ENCODE peak calls at places on chromosomes 16 and 17, in eight cellular contexts. T, R, O, G, N, X, B and H are unnamed samples.

GRCh38 chr17:67403483-67403882 is 26.4 kb downstream of the PITPNC1 start:
- DNase-seq in T (no peak), R (no peak), O (no peak), G (no peak), N (no peak), X (no peak), B (no peak), H (no peak)

GRCh38 chr16:1311212-1311737 is 1.8 kb downstream of the UBE2I start:
- DNase-seq in T (no peak), R (no peak), O (peak), G (no peak), N (no peak), X (no peak), B (no peak), H (no peak)

GRCh38 chr17:14197582-14197981 is 39.1 kb downstream of the CDRT15 start:
- DNase-seq in T (no peak), R (no peak), O (no peak), G (no peak), N (no peak), X (no peak), B (no peak), H (no peak)

GRCh38 chr17:32486701-32487459 is at the start of gene CDK5R1:
- DNase-seq in T (no peak), R (peak), O (peak), G (peak), N (peak), X (no peak), B (no peak), H (peak)

GRCh38 chr17:10789694-10790271 is 14.1 kb downstream of the TMEM238L start:
- DNase-seq in T (peak), R (no peak), O (no peak), G (no peak), N (no peak), X (no peak), B (no peak), H (no peak)

GRCh38 chr16:19011169-19011731 is 27.5 kb downstream of the TMC7 start:
- DNase-seq in T (no peak), R (no peak), O (no peak), G (no peak), N (no peak), X (no peak), B (no peak), H (no peak)

GRCh38 chr17:65886240-65886639 is 305.7 kb downstream of the CEP112 start:
- DNase-seq in T (no peak), R (no peak), O (no peak), G (no peak), N (no peak), X (peak), B (no peak), H (no peak)

GRCh38 chr16:84885024-84885910 is 65.5 kb downstream of the CRISPLD2 start:
- DNase-seq in T (no peak), R (no peak), O (peak), G (no peak), N (no peak), X (no peak), B (peak), H (no peak)

GRCh38 chr17:48139948-48140347 is 32.4 kb downstream of the SNX11 start:
- DNase-seq in T (peak), R (no peak), O (peak), G (no peak), N (no peak), X (no peak), B (no peak), H (no peak)

GRCh38 chr16:496097-496886 is 31.2 kb upstream of the CAPN15 start:
- DNase-seq in T (no peak), R (no peak), O (no peak), G (no peak), N (no peak), X (no peak), B (no peak), H (no peak)

GRCh38 chr16:30417447-30418349 is 10.3 kb downstream of the ZNF771 start:
- DNase-seq in T (peak), R (peak), O (peak), G (peak), N (peak), X (peak), B (no peak), H (peak)

GRCh38 chr17:67403065-67403464 is 26.0 kb downstream of the PITPNC1 start:
- DNase-seq in T (no peak), R (no peak), O (no peak), G (no peak), N (no peak), X (no peak), B (no peak), H (no peak)

GRCh38 chr16:53805113-53805512 is 101.2 kb downstream of the FTO start:
- DNase-seq in T (no peak), R (no peak), O (no peak), G (no peak), N (no peak), X (no peak), B (no peak), H (no peak)

GRCh38 chr17:27199948-27200347 is 94.0 kb upstream of the WSB1 start:
- DNase-seq in T (no peak), R (no peak), O (no peak), G (no peak), N (no peak), X (no peak), B (no peak), H (no peak)

GRCh38 chr17:81601525-81602120 is 35.3 kb downstream of the NPLOC4 start:
- DNase-seq in T (no peak), R (peak), O (peak), G (peak), N (peak), X (no peak), B (peak), H (no peak)

GRCh38 chr17:82358467-82359350 is at the start of gene TEX19:
- DNase-seq in T (no peak), R (peak), O (peak), G (peak), N (peak), X (no peak), B (no peak), H (no peak)

GRCh38 chr17:49926886-49927285 is 42.1 kb upstream of the DLX4 start:
- DNase-seq in T (peak), R (no peak), O (no peak), G (no peak), N (no peak), X (no peak), B (no peak), H (no peak)

GRCh38 chr17:40516581-40517285 is 15.3 kb upstream of the TNS4 start:
- DNase-seq in T (peak), R (peak), O (peak), G (no peak), N (peak), X (no peak), B (no peak), H (no peak)

GRCh38 chr17:79075861-79076406 is 1.3 kb downstream of the ENGASE start:
- DNase-seq in T (no peak), R (no peak), O (peak), G (no peak), N (no peak), X (no peak), B (no peak), H (no peak)

GRCh38 chr17:31269178-31269577 is 27.9 kb downstream of the OMG start:
- DNase-seq in T (no peak), R (no peak), O (no peak), G (no peak), N (no peak), X (no peak), B (no peak), H (no peak)

GRCh38 chr16:54066451-54067056 is 220.0 kb downstream of the IRX3 start:
- DNase-seq in T (no peak), R (no peak), O (no peak), G (no peak), N (no peak), X (no peak), B (no peak), H (no peak)

GRCh38 chr17:49197346-49197998 is 12.9 kb downstream of the GNGT2 start:
- DNase-seq in T (no peak), R (no peak), O (peak), G (no peak), N (no peak), X (no peak), B (no peak), H (no peak)

GRCh38 chr16:29834079-29834478 is 13.8 kb downstream of the MVP start:
- DNase-seq in T (no peak), R (no peak), O (no peak), G (no peak), N (no peak), X (no peak), B (no peak), H (no peak)

GRCh38 chr17:11461993-11462548 is 136.2 kb upstream of the DNAH9 start:
- DNase-seq in T (peak), R (no peak), O (no peak), G (no peak), N (no peak), X (no peak), B (no peak), H (no peak)

GRCh38 chr16:82668094-82668493 is 41.3 kb downstream of the CDH13 start:
- DNase-seq in T (no peak), R (no peak), O (no peak), G (no peak), N (no peak), X (no peak), B (no peak), H (no peak)

GRCh38 chr16:82667437-82667836 is 40.7 kb downstream of the CDH13 start:
- DNase-seq in T (no peak), R (no peak), O (no peak), G (no peak), N (no peak), X (no peak), B (no peak), H (no peak)

GRCh38 chr16:82675300-82675699 is 48.5 kb downstream of the CDH13 start:
- DNase-seq in T (no peak), R (no peak), O (no peak), G (no peak), N (no peak), X (peak), B (no peak), H (no peak)

GRCh38 chr16:82672676-82673075 is 45.9 kb downstream of the CDH13 start:
- DNase-seq in T (no peak), R (no peak), O (no peak), G (no peak), N (no peak), X (no peak), B (no peak), H (no peak)

GRCh38 chr16:82671743-82672142 is 45.0 kb downstream of the CDH13 start:
- DNase-seq in T (no peak), R (no peak), O (no peak), G (no peak), N (no peak), X (no peak), B (no peak), H (no peak)
- TF ChIP-seq CTCF in T (no peak), R (no peak), O (peak), G (peak), N (peak), X (no peak), B (no peak), H (peak)

DNA sequence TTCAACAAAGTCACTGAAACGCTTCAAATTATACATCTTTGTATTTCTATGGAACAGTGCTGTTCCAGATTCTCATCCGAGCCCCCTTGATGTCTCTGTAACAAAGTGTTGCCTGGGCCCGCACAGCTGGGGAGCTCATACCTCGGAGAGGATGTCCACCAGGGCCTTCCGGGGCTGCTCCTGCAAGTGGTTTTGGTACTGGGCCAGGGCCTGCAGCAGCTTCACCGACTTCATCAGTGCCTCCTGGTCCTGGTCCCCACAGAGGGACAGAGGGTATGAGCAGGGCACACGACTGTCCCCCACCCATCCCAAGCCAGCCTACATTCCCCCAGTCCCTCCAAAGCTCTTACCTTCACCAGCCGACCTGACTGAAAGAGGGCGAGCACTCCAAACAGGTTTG is 1.5 kb downstream of the MYBBP1A start:
- DNase-seq in T (no peak), R (peak), O (no peak), G (no peak), N (no peak), X (no peak), B (no peak), H (peak)
- H3K4me3 ChIP-seq in T (no peak), R (peak), O (peak), G (peak), N (peak), X (peak), B (no peak), H (no peak)

GRCh38 chr17:58265266-58265665 is 15.5 kb downstream of the MPO start:
- DNase-seq in T (no peak), R (no peak), O (no peak), G (no peak), N (no peak), X (no peak), B (no peak), H (no peak)
- TF ChIP-seq CTCF in T (no peak), R (no peak), O (no peak), G (no peak), N (no peak), X (no peak), B (no peak), H (no peak)

GRCh38 chr16:86448306-86448705 is 62.0 kb upstream of the FOXF1 start:
- DNase-seq in T (no peak), R (no peak), O (no peak), G (no peak), N (no peak), X (no peak), B (no peak), H (no peak)

GRCh38 chr16:86447228-86447627 is 63.1 kb upstream of the FOXF1 start:
- DNase-seq in T (no peak), R (no peak), O (no peak), G (no peak), N (no peak), X (no peak), B (no peak), H (no peak)

GRCh38 chr16:86449377-86450095 is 60.8 kb upstream of the FOXF1 start:
- DNase-seq in T (no peak), R (no peak), O (no peak), G (no peak), N (no peak), X (no peak), B (no peak), H (no peak)

GRCh38 chr16:86452451-86452850 is 57.9 kb upstream of the FOXF1 start:
- DNase-seq in T (no peak), R (no peak), O (no peak), G (no peak), N (no peak), X (no peak), B (no peak), H (no peak)

GRCh38 chr16:86450691-86451090 is 59.6 kb upstream of the FOXF1 start:
- DNase-seq in T (no peak), R (no peak), O (no peak), G (no peak), N (no peak), X (no peak), B (no peak), H (no peak)
- H3K4me3 ChIP-seq in T (no peak), R (no peak), O (no peak), G (no peak), N (no peak), X (no peak), B (no peak), H (no peak)